ENCODE peak calls at places on chromosomes 12 and 14, in eight cellular contexts. One of them, this sample, is unnamed.

GRCh38 chr12:117318591-117318990 is 42.8 kb downstream of the NOS1 start:
- DNase-seq in coronary artery: no peak
- DNase-seq in PC-3: no peak
- DNase-seq in OCI-LY7: no peak
- DNase-seq in neural progenitor cell: no peak
- DNase-seq in IMR-90: no peak
- DNase-seq in pancreas: no peak
- DNase-seq in breast epithelium: no peak
- DNase-seq in this sample: no peak

GRCh38 chr14:105065280-105066228 is at the start of gene GPR132:
- DNase-seq in coronary artery: peak
- DNase-seq in PC-3: peak
- DNase-seq in OCI-LY7: peak
- DNase-seq in neural progenitor cell: no peak
- DNase-seq in IMR-90: no peak
- DNase-seq in pancreas: no peak
- DNase-seq in breast epithelium: no peak
- DNase-seq in this sample: no peak

GRCh38 chr12:17609152-17609551 is 480.8 kb downstream of the RERGL start:
- DNase-seq in coronary artery: no peak
- DNase-seq in PC-3: peak
- DNase-seq in OCI-LY7: no peak
- DNase-seq in neural progenitor cell: no peak
- DNase-seq in IMR-90: no peak
- DNase-seq in pancreas: no peak
- DNase-seq in breast epithelium: no peak
- DNase-seq in this sample: no peak

GRCh38 chr12:85623726-85624125 is 212.5 kb downstream of the RASSF9 start:
- DNase-seq in coronary artery: no peak
- DNase-seq in PC-3: no peak
- DNase-seq in OCI-LY7: no peak
- DNase-seq in neural progenitor cell: peak
- DNase-seq in IMR-90: no peak
- DNase-seq in pancreas: no peak
- DNase-seq in breast epithelium: no peak
- DNase-seq in this sample: no peak

GRCh38 chr12:38392584-38393144 is 76.1 kb downstream of the ALG10B start:
- DNase-seq in coronary artery: no peak
- DNase-seq in PC-3: peak
- DNase-seq in OCI-LY7: no peak
- DNase-seq in neural progenitor cell: no peak
- DNase-seq in IMR-90: no peak
- DNase-seq in pancreas: no peak
- DNase-seq in breast epithelium: no peak
- DNase-seq in this sample: peak

GRCh38 chr14:75610839-75611238 is 32.4 kb downstream of the FLVCR2 start:
- DNase-seq in coronary artery: no peak
- DNase-seq in PC-3: no peak
- DNase-seq in OCI-LY7: no peak
- DNase-seq in neural progenitor cell: no peak
- DNase-seq in IMR-90: no peak
- DNase-seq in pancreas: no peak
- DNase-seq in breast epithelium: no peak
- DNase-seq in this sample: no peak

GRCh38 chr14:77955816-77956796 is 156.2 kb downstream of the ADCK1 start:
- DNase-seq in coronary artery: peak
- DNase-seq in PC-3: no peak
- DNase-seq in OCI-LY7: no peak
- DNase-seq in neural progenitor cell: peak
- DNase-seq in IMR-90: no peak
- DNase-seq in pancreas: no peak
- DNase-seq in breast epithelium: no peak
- DNase-seq in this sample: no peak

GRCh38 chr12:19299765-19300164 is 139.5 kb upstream of the AEBP2 start:
- DNase-seq in coronary artery: no peak
- DNase-seq in PC-3: peak
- DNase-seq in OCI-LY7: no peak
- DNase-seq in neural progenitor cell: no peak
- DNase-seq in IMR-90: peak
- DNase-seq in pancreas: no peak
- DNase-seq in breast epithelium: no peak
- DNase-seq in this sample: peak

GRCh38 chr14:99012703-99013102 is 259.3 kb downstream of the BCL11B start:
- DNase-seq in coronary artery: no peak
- DNase-seq in PC-3: no peak
- DNase-seq in OCI-LY7: no peak
- DNase-seq in neural progenitor cell: no peak
- DNase-seq in IMR-90: no peak
- DNase-seq in pancreas: no peak
- DNase-seq in breast epithelium: no peak
- DNase-seq in this sample: no peak

GRCh38 chr14:64569108-64570045 is 19.6 kb downstream of the PPP1R36 start:
- DNase-seq in coronary artery: peak
- DNase-seq in PC-3: peak
- DNase-seq in OCI-LY7: no peak
- DNase-seq in neural progenitor cell: peak
- DNase-seq in IMR-90: peak
- DNase-seq in pancreas: no peak
- DNase-seq in breast epithelium: no peak
- DNase-seq in this sample: peak

GRCh38 chr12:6607751-6608591 is 792 bp upstream of the CHD4 start:
- DNase-seq in coronary artery: no peak
- DNase-seq in PC-3: peak
- DNase-seq in OCI-LY7: peak
- DNase-seq in neural progenitor cell: peak
- DNase-seq in IMR-90: peak
- DNase-seq in pancreas: peak
- DNase-seq in breast epithelium: no peak
- DNase-seq in this sample: peak

GRCh38 chr12:131242741-131243496 is 289.2 kb downstream of the ADGRD1 start:
- DNase-seq in coronary artery: no peak
- DNase-seq in PC-3: peak
- DNase-seq in OCI-LY7: peak
- DNase-seq in neural progenitor cell: peak
- DNase-seq in IMR-90: no peak
- DNase-seq in pancreas: no peak
- DNase-seq in breast epithelium: no peak
- DNase-seq in this sample: peak

DNA sequence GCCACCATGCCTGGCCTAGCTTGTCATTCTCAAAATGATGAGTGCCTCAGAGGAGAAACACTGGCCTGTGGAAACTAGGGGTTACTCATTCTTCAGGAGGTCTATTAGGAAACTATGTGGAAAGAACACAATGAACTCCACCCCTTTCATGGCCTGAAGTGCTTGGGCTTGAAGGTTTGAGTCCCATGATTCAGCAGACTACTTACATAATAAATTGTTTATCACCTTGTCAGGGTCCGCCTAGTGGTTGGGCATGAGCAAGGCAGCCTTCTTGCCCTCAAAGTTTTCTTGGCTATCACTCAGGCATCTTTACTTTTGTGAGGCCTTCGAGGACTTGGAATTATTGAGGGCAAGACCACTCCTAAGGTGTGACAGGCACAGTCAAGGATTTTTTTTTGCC is 251.2 kb downstream of the ACSS3 start:
- DNase-seq in coronary artery: no peak
- DNase-seq in PC-3: peak
- DNase-seq in OCI-LY7: peak
- DNase-seq in neural progenitor cell: peak
- DNase-seq in IMR-90: peak
- DNase-seq in pancreas: no peak
- DNase-seq in breast epithelium: no peak
- DNase-seq in this sample: no peak
- TF ChIP-seq CTCF in coronary artery: no peak
- TF ChIP-seq CTCF in PC-3: peak
- TF ChIP-seq CTCF in OCI-LY7: peak
- TF ChIP-seq CTCF in neural progenitor cell: peak
- TF ChIP-seq CTCF in IMR-90: no peak
- TF ChIP-seq CTCF in pancreas: no peak
- TF ChIP-seq CTCF in breast epithelium: no peak
- TF ChIP-seq CTCF in this sample: peak

DNA sequence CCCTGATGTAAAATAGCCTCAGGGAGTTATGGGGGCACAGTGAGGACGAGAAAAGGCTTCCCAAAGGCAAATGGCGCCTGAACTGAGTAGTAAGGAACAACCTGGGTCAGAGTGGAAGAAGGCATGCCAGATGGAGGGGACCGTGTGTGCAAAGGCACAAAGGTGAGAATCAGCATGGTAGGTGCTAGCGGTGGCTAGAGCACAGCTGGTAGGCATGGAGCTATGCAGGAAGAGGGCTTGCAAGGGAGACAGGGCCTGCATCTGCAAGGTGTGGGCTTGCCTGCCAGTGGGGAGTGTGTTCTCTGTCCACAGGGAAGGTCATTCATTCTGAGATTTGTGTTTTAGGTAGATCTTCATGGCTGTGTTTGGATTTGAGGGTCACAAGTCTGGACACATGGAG is 18.5 kb upstream of the HSP90AA1 start:
- DNase-seq in coronary artery: no peak
- DNase-seq in PC-3: no peak
- DNase-seq in OCI-LY7: no peak
- DNase-seq in neural progenitor cell: no peak
- DNase-seq in IMR-90: no peak
- DNase-seq in pancreas: no peak
- DNase-seq in breast epithelium: no peak
- DNase-seq in this sample: no peak
- H3K27ac ChIP-seq in coronary artery: no peak
- H3K27ac ChIP-seq in PC-3: no peak
- H3K27ac ChIP-seq in OCI-LY7: no peak
- H3K27ac ChIP-seq in neural progenitor cell: no peak
- H3K27ac ChIP-seq in IMR-90: no peak
- H3K27ac ChIP-seq in pancreas: no peak
- H3K27ac ChIP-seq in breast epithelium: no peak
- H3K27ac ChIP-seq in this sample: no peak

GRCh38 chr12:44525806-44526654 is 350.1 kb downstream of the NELL2 start:
- DNase-seq in coronary artery: no peak
- DNase-seq in PC-3: no peak
- DNase-seq in OCI-LY7: no peak
- DNase-seq in neural progenitor cell: no peak
- DNase-seq in IMR-90: no peak
- DNase-seq in pancreas: no peak
- DNase-seq in breast epithelium: no peak
- DNase-seq in this sample: no peak
- TF ChIP-seq CTCF in coronary artery: no peak
- TF ChIP-seq CTCF in PC-3: no peak
- TF ChIP-seq CTCF in OCI-LY7: no peak
- TF ChIP-seq CTCF in neural progenitor cell: no peak
- TF ChIP-seq CTCF in IMR-90: no peak
- TF ChIP-seq CTCF in pancreas: no peak
- TF ChIP-seq CTCF in breast epithelium: no peak
- TF ChIP-seq CTCF in this sample: no peak

DNA sequence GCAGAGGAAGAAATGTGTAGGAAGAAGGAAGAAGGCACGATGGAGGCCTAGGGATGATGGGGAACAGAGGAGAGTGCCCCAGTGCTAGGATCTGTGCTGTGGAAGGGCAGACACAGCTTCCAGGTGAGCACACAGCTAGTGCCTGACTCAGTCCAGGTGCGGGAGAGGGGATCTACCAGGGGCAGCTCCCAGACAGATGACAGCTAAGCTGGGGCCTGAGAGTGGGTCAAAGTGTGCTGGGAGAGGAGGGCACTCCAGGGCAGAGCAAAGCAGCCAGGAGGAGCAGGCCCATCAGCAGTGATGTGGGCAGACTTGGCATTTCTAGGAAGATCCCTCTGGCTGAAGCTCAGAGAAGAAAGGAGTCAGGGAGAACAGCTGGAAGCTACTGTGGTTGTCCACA is 36.7 kb downstream of the LRTM2 start:
- DNase-seq in coronary artery: peak
- DNase-seq in PC-3: no peak
- DNase-seq in OCI-LY7: no peak
- DNase-seq in neural progenitor cell: no peak
- DNase-seq in IMR-90: no peak
- DNase-seq in pancreas: no peak
- DNase-seq in breast epithelium: no peak
- DNase-seq in this sample: no peak
- H3K27ac ChIP-seq in coronary artery: no peak
- H3K27ac ChIP-seq in PC-3: no peak
- H3K27ac ChIP-seq in OCI-LY7: no peak
- H3K27ac ChIP-seq in neural progenitor cell: no peak
- H3K27ac ChIP-seq in IMR-90: no peak
- H3K27ac ChIP-seq in pancreas: no peak
- H3K27ac ChIP-seq in breast epithelium: no peak
- H3K27ac ChIP-seq in this sample: no peak

GRCh38 chr12:109581334-109581691 is 7.7 kb downstream of the MVK start:
- DNase-seq in coronary artery: no peak
- DNase-seq in PC-3: no peak
- DNase-seq in OCI-LY7: no peak
- DNase-seq in neural progenitor cell: no peak
- DNase-seq in IMR-90: no peak
- DNase-seq in pancreas: no peak
- DNase-seq in breast epithelium: no peak
- DNase-seq in this sample: no peak

GRCh38 chr12:109581856-109582255 is 8.3 kb downstream of the MVK start:
- DNase-seq in coronary artery: no peak
- DNase-seq in PC-3: no peak
- DNase-seq in OCI-LY7: no peak
- DNase-seq in neural progenitor cell: no peak
- DNase-seq in IMR-90: peak
- DNase-seq in pancreas: no peak
- DNase-seq in breast epithelium: no peak
- DNase-seq in this sample: peak

GRCh38 chr12:109579639-109580038 is 6.0 kb downstream of the MVK start:
- DNase-seq in coronary artery: no peak
- DNase-seq in PC-3: no peak
- DNase-seq in OCI-LY7: no peak
- DNase-seq in neural progenitor cell: no peak
- DNase-seq in IMR-90: no peak
- DNase-seq in pancreas: no peak
- DNase-seq in breast epithelium: no peak
- DNase-seq in this sample: no peak

GRCh38 chr12:109580684-109581333 is 7.2 kb downstream of the MVK start:
- DNase-seq in coronary artery: no peak
- DNase-seq in PC-3: no peak
- DNase-seq in OCI-LY7: no peak
- DNase-seq in neural progenitor cell: no peak
- DNase-seq in IMR-90: no peak
- DNase-seq in pancreas: no peak
- DNase-seq in breast epithelium: no peak
- DNase-seq in this sample: no peak

DNA sequence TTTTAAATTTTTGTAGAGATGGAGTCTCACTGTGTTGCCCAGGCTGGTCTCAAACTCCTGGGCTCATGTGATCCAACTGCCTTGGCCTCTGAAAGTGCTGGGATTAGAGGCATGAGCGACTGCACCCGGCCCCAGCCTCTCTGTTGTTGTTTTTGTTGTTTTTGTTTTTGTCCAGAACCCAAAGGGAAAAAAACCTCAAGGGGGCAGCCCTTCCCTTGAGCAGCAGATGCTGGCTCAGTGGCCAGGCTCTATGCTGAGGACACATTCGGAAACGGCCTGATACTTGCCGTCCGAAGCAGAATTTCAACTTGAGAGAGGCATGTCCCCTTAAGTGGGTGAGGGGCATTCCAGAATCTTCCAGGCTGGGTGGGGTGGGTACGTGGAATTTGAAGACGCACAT is 6.7 kb downstream of the MVK start:
- DNase-seq in coronary artery: no peak
- DNase-seq in PC-3: no peak
- DNase-seq in OCI-LY7: no peak
- DNase-seq in neural progenitor cell: peak
- DNase-seq in IMR-90: no peak
- DNase-seq in pancreas: no peak
- DNase-seq in breast epithelium: no peak
- DNase-seq in this sample: no peak
- TF ChIP-seq CTCF in coronary artery: no peak
- TF ChIP-seq CTCF in PC-3: no peak
- TF ChIP-seq CTCF in OCI-LY7: no peak
- TF ChIP-seq CTCF in neural progenitor cell: peak
- TF ChIP-seq CTCF in IMR-90: no peak
- TF ChIP-seq CTCF in pancreas: no peak
- TF ChIP-seq CTCF in breast epithelium: no peak
- TF ChIP-seq CTCF in this sample: no peak

GRCh38 chr14:61146896-61147295 is 134.2 kb downstream of the TMEM30B start:
- DNase-seq in coronary artery: no peak
- DNase-seq in PC-3: no peak
- DNase-seq in OCI-LY7: no peak
- DNase-seq in neural progenitor cell: no peak
- DNase-seq in IMR-90: no peak
- DNase-seq in pancreas: no peak
- DNase-seq in breast epithelium: no peak
- DNase-seq in this sample: no peak
- H3K27ac ChIP-seq in coronary artery: peak
- H3K27ac ChIP-seq in PC-3: no peak
- H3K27ac ChIP-seq in OCI-LY7: no peak
- H3K27ac ChIP-seq in neural progenitor cell: no peak
- H3K27ac ChIP-seq in IMR-90: peak
- H3K27ac ChIP-seq in pancreas: no peak
- H3K27ac ChIP-seq in breast epithelium: peak
- H3K27ac ChIP-seq in this sample: no peak

This sample was measured in RWPE1.